ENCODE peak calls at places on chromosomes 4 and X, in eight cellular contexts. One of them, this sample, is unnamed.

GRCh38 chr4:185395255-185395955 is at the start of gene LRP2BP:
- DNase-seq in heart left ventricle: no peak
- DNase-seq in tibial nerve: no peak
- DNase-seq in upper lobe of right lung: no peak
- DNase-seq in H9: no peak
- DNase-seq in neural crest cell: no peak
- DNase-seq in PC-3: peak
- DNase-seq in GM10248: peak
- DNase-seq in this sample: no peak

GRCh38 chr4:107835409-107835808 is 10.7 kb downstream of the SGMS2 start:
- DNase-seq in heart left ventricle: no peak
- DNase-seq in upper lobe of right lung: no peak
- DNase-seq in GM10248: no peak
- DNase-seq in neural crest cell: no peak
- DNase-seq in PC-3: no peak
- DNase-seq in tibial nerve: no peak
- DNase-seq in H9: no peak
- DNase-seq in this sample: no peak

GRCh38 chrX:150316564-150316963 is 46.6 kb upstream of the MAMLD1 start:
- DNase-seq in heart left ventricle: peak
- DNase-seq in tibial nerve: no peak
- DNase-seq in upper lobe of right lung: no peak
- DNase-seq in PC-3: no peak
- DNase-seq in GM10248: no peak
- DNase-seq in neural crest cell: no peak
- DNase-seq in H9: peak
- DNase-seq in this sample: no peak

GRCh38 chrX:106612403-106612789 is 618 bp downstream of the RADX start:
- DNase-seq in H9: no peak
- DNase-seq in tibial nerve: no peak
- DNase-seq in upper lobe of right lung: no peak
- DNase-seq in neural crest cell: no peak
- DNase-seq in PC-3: peak
- DNase-seq in GM10248: no peak
- DNase-seq in heart left ventricle: no peak
- DNase-seq in this sample: no peak

GRCh38 chr4:33975996-33976395 is 2268.3 kb downstream of the ARAP2 start:
- DNase-seq in PC-3: no peak
- DNase-seq in upper lobe of right lung: no peak
- DNase-seq in neural crest cell: no peak
- DNase-seq in heart left ventricle: no peak
- DNase-seq in GM10248: no peak
- DNase-seq in tibial nerve: no peak
- DNase-seq in H9: no peak
- DNase-seq in this sample: no peak

GRCh38 chr4:3401436-3402171 is 40.2 kb upstream of the HGFAC start:
- DNase-seq in neural crest cell: no peak
- DNase-seq in heart left ventricle: no peak
- DNase-seq in GM10248: no peak
- DNase-seq in upper lobe of right lung: peak
- DNase-seq in PC-3: peak
- DNase-seq in tibial nerve: no peak
- DNase-seq in H9: no peak
- DNase-seq in this sample: no peak

GRCh38 chr4:1356181-1356998 is 9.4 kb downstream of the UVSSA start:
- DNase-seq in upper lobe of right lung: no peak
- DNase-seq in GM10248: peak
- DNase-seq in tibial nerve: no peak
- DNase-seq in PC-3: peak
- DNase-seq in neural crest cell: peak
- DNase-seq in H9: peak
- DNase-seq in heart left ventricle: peak
- DNase-seq in this sample: no peak

GRCh38 chr4:1466034-1466960 is 60.1 kb upstream of the NKX1-1 start:
- DNase-seq in heart left ventricle: no peak
- DNase-seq in PC-3: no peak
- DNase-seq in tibial nerve: no peak
- DNase-seq in upper lobe of right lung: peak
- DNase-seq in GM10248: no peak
- DNase-seq in neural crest cell: no peak
- DNase-seq in H9: no peak
- DNase-seq in this sample: no peak

GRCh38 chr4:156983366-156983765 is 11.8 kb upstream of the PDGFC start:
- DNase-seq in neural crest cell: no peak
- DNase-seq in H9: no peak
- DNase-seq in heart left ventricle: no peak
- DNase-seq in PC-3: peak
- DNase-seq in upper lobe of right lung: no peak
- DNase-seq in tibial nerve: no peak
- DNase-seq in GM10248: no peak
- DNase-seq in this sample: no peak
- TF ChIP-seq CTCF in neural crest cell: peak
- TF ChIP-seq CTCF in H9: peak
- TF ChIP-seq CTCF in heart left ventricle: peak
- TF ChIP-seq CTCF in PC-3: peak
- TF ChIP-seq CTCF in upper lobe of right lung: peak
- TF ChIP-seq CTCF in tibial nerve: no peak
- TF ChIP-seq CTCF in GM10248: no peak
- TF ChIP-seq CTCF in this sample: no peak

GRCh38 chrX:8760021-8760420 is 28.1 kb upstream of the ANOS1 start:
- DNase-seq in H9: no peak
- DNase-seq in PC-3: peak
- DNase-seq in neural crest cell: no peak
- DNase-seq in upper lobe of right lung: no peak
- DNase-seq in heart left ventricle: no peak
- DNase-seq in tibial nerve: no peak
- DNase-seq in GM10248: no peak
- DNase-seq in this sample: no peak
- TF ChIP-seq CTCF in H9: no peak
- TF ChIP-seq CTCF in PC-3: no peak
- TF ChIP-seq CTCF in neural crest cell: no peak
- TF ChIP-seq CTCF in upper lobe of right lung: no peak
- TF ChIP-seq CTCF in heart left ventricle: no peak
- TF ChIP-seq CTCF in tibial nerve: no peak
- TF ChIP-seq CTCF in GM10248: no peak
- TF ChIP-seq CTCF in this sample: no peak

GRCh38 chr4:127622923-127623754 is 9.6 kb upstream of the INTU start:
- DNase-seq in PC-3: no peak
- DNase-seq in GM10248: no peak
- DNase-seq in upper lobe of right lung: peak
- DNase-seq in neural crest cell: peak
- DNase-seq in heart left ventricle: no peak
- DNase-seq in tibial nerve: no peak
- DNase-seq in H9: peak
- DNase-seq in this sample: peak
- TF ChIP-seq CTCF in PC-3: no peak
- TF ChIP-seq CTCF in GM10248: no peak
- TF ChIP-seq CTCF in upper lobe of right lung: peak
- TF ChIP-seq CTCF in neural crest cell: peak
- TF ChIP-seq CTCF in heart left ventricle: no peak
- TF ChIP-seq CTCF in tibial nerve: peak
- TF ChIP-seq CTCF in H9: peak
- TF ChIP-seq CTCF in this sample: no peak

GRCh38 chr4:26496207-26496783 is 6.0 kb upstream of the CCKAR start:
- DNase-seq in heart left ventricle: no peak
- DNase-seq in PC-3: no peak
- DNase-seq in upper lobe of right lung: no peak
- DNase-seq in neural crest cell: no peak
- DNase-seq in tibial nerve: no peak
- DNase-seq in GM10248: no peak
- DNase-seq in H9: no peak
- DNase-seq in this sample: no peak
- TF ChIP-seq CTCF in heart left ventricle: no peak
- TF ChIP-seq CTCF in PC-3: no peak
- TF ChIP-seq CTCF in upper lobe of right lung: no peak
- TF ChIP-seq CTCF in neural crest cell: no peak
- TF ChIP-seq CTCF in tibial nerve: no peak
- TF ChIP-seq CTCF in GM10248: no peak
- TF ChIP-seq CTCF in H9: no peak
- TF ChIP-seq CTCF in this sample: no peak

GRCh38 chr4:36067116-36067515 is 177.2 kb downstream of the ARAP2 start:
- DNase-seq in heart left ventricle: no peak
- DNase-seq in tibial nerve: no peak
- DNase-seq in neural crest cell: no peak
- DNase-seq in H9: no peak
- DNase-seq in upper lobe of right lung: no peak
- DNase-seq in GM10248: no peak
- DNase-seq in PC-3: no peak
- DNase-seq in this sample: no peak

GRCh38 chr4:36064147-36064546 is 180.2 kb downstream of the ARAP2 start:
- DNase-seq in H9: no peak
- DNase-seq in PC-3: peak
- DNase-seq in upper lobe of right lung: no peak
- DNase-seq in heart left ventricle: no peak
- DNase-seq in neural crest cell: no peak
- DNase-seq in tibial nerve: no peak
- DNase-seq in GM10248: no peak
- DNase-seq in this sample: peak

DNA sequence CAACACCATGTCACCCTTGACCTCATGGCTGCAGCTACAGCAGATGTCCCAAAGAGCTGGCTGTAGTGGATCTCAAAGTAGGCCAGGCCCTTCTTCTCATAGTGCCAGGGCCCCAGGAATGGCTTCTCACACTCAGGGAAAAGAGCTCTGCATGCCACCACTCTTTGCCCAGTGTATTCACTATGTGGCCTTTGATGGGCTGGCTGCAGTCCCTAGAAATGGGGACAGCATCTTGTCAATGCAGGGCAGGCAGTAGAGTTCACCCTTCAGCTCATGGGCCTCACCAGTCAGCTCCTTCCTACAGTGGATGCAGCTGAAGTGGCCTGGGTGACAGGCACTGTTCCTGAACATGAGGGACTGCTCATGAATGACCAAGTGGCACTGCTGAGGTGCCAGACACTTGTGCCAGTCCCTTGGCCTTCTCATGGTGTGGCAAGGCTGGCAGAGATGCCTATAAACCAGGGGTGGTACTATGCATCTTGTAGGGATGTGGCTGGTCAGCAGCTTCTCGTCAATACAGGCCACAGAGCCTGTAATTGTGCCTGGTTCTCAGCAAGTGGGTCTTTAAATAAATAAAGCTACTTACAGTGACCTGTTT is 178.9 kb downstream of the ARAP2 start:
- DNase-seq in GM10248: no peak
- DNase-seq in H9: no peak
- DNase-seq in heart left ventricle: no peak
- DNase-seq in upper lobe of right lung: no peak
- DNase-seq in tibial nerve: no peak
- DNase-seq in PC-3: no peak
- DNase-seq in neural crest cell: no peak
- DNase-seq in this sample: no peak
- TF ChIP-seq CTCF in GM10248: no peak
- TF ChIP-seq CTCF in H9: no peak
- TF ChIP-seq CTCF in heart left ventricle: no peak
- TF ChIP-seq CTCF in upper lobe of right lung: no peak
- TF ChIP-seq CTCF in tibial nerve: no peak
- TF ChIP-seq CTCF in PC-3: no peak
- TF ChIP-seq CTCF in neural crest cell: no peak
- TF ChIP-seq CTCF in this sample: no peak

This sample was measured in mucosa of descending colon.